ENCODE peak calls at places on chromosomes 4 and X, in six cellular contexts. One of them, this sample, is unnamed.

GRCh38 chr4:1570291-1571164 is 113.6 kb downstream of the FAM53A start:
- DNase-seq in GM04504: no peak
- DNase-seq in H9: no peak
- DNase-seq in activated CD8-positive, alpha-beta memory T cell treated with anti-CD3 and anti-CD28 coated beads, Interleukin-2, amount 50 U/mL, for 4 hours: no peak
- DNase-seq in ureter: no peak
- DNase-seq in EH: no peak
- DNase-seq in this sample: no peak

GRCh38 chrX:125003746-125004446 is 315.8 kb upstream of the TEX13C start:
- DNase-seq in GM04504: no peak
- DNase-seq in H9: no peak
- DNase-seq in activated CD8-positive, alpha-beta memory T cell treated with anti-CD3 and anti-CD28 coated beads, Interleukin-2, amount 50 U/mL, for 4 hours: no peak
- DNase-seq in ureter: no peak
- DNase-seq in EH: no peak
- DNase-seq in this sample: no peak

GRCh38 chr4:185134176-185134869 is 8.7 kb upstream of the SLC25A4 start:
- DNase-seq in GM04504: no peak
- DNase-seq in H9: no peak
- DNase-seq in activated CD8-positive, alpha-beta memory T cell treated with anti-CD3 and anti-CD28 coated beads, Interleukin-2, amount 50 U/mL, for 4 hours: no peak
- DNase-seq in ureter: peak
- DNase-seq in EH: peak
- DNase-seq in this sample: no peak

GRCh38 chrX:47174846-47175587 is 18.6 kb upstream of the UBA1 start:
- DNase-seq in GM04504: no peak
- DNase-seq in H9: no peak
- DNase-seq in activated CD8-positive, alpha-beta memory T cell treated with anti-CD3 and anti-CD28 coated beads, Interleukin-2, amount 50 U/mL, for 4 hours: no peak
- DNase-seq in ureter: peak
- DNase-seq in EH: no peak
- DNase-seq in this sample: no peak

GRCh38 chr4:73453701-73454005 is 17.6 kb downstream of the AFP start:
- DNase-seq in GM04504: no peak
- DNase-seq in H9: no peak
- DNase-seq in activated CD8-positive, alpha-beta memory T cell treated with anti-CD3 and anti-CD28 coated beads, Interleukin-2, amount 50 U/mL, for 4 hours: no peak
- DNase-seq in ureter: no peak
- DNase-seq in EH: no peak
- DNase-seq in this sample: no peak

GRCh38 chr4:181952478-181952877 is 290.7 kb upstream of the TENM3 start:
- DNase-seq in GM04504: peak
- DNase-seq in H9: no peak
- DNase-seq in activated CD8-positive, alpha-beta memory T cell treated with anti-CD3 and anti-CD28 coated beads, Interleukin-2, amount 50 U/mL, for 4 hours: no peak
- DNase-seq in ureter: no peak
- DNase-seq in EH: peak
- DNase-seq in this sample: no peak

GRCh38 chr4:158850800-158851644 is 82.2 kb downstream of the FNIP2 start:
- DNase-seq in GM04504: no peak
- DNase-seq in H9: no peak
- DNase-seq in activated CD8-positive, alpha-beta memory T cell treated with anti-CD3 and anti-CD28 coated beads, Interleukin-2, amount 50 U/mL, for 4 hours: no peak
- DNase-seq in ureter: no peak
- DNase-seq in EH: peak
- DNase-seq in this sample: peak

GRCh38 chr4:113708250-113708649 is 53.3 kb downstream of the CAMK2D start:
- DNase-seq in GM04504: peak
- DNase-seq in H9: no peak
- DNase-seq in activated CD8-positive, alpha-beta memory T cell treated with anti-CD3 and anti-CD28 coated beads, Interleukin-2, amount 50 U/mL, for 4 hours: no peak
- DNase-seq in ureter: no peak
- DNase-seq in EH: peak
- DNase-seq in this sample: no peak

GRCh38 chr4:1269209-1269608 is 20.3 kb upstream of the CTBP1 start:
- DNase-seq in GM04504: no peak
- DNase-seq in H9: no peak
- DNase-seq in activated CD8-positive, alpha-beta memory T cell treated with anti-CD3 and anti-CD28 coated beads, Interleukin-2, amount 50 U/mL, for 4 hours: no peak
- DNase-seq in ureter: no peak
- DNase-seq in EH: no peak
- DNase-seq in this sample: no peak

GRCh38 chr4:185831125-185831815 is 19.3 kb upstream of the SORBS2 start:
- DNase-seq in GM04504: no peak
- DNase-seq in H9: no peak
- DNase-seq in activated CD8-positive, alpha-beta memory T cell treated with anti-CD3 and anti-CD28 coated beads, Interleukin-2, amount 50 U/mL, for 4 hours: no peak
- DNase-seq in ureter: no peak
- DNase-seq in EH: no peak
- DNase-seq in this sample: no peak

GRCh38 chr4:127240721-127241120 is 392.0 kb upstream of the INTU start:
- DNase-seq in GM04504: peak
- DNase-seq in H9: no peak
- DNase-seq in activated CD8-positive, alpha-beta memory T cell treated with anti-CD3 and anti-CD28 coated beads, Interleukin-2, amount 50 U/mL, for 4 hours: no peak
- DNase-seq in ureter: no peak
- DNase-seq in EH: no peak
- DNase-seq in this sample: no peak

GRCh38 chrX:13937370-13938052 is 92.2 kb downstream of the GEMIN8 start:
- DNase-seq in GM04504: peak
- DNase-seq in H9: no peak
- DNase-seq in activated CD8-positive, alpha-beta memory T cell treated with anti-CD3 and anti-CD28 coated beads, Interleukin-2, amount 50 U/mL, for 4 hours: no peak
- DNase-seq in ureter: no peak
- DNase-seq in EH: peak
- DNase-seq in this sample: no peak

GRCh38 chrX:154751669-154752271 is 893 bp upstream of the GAB3 start:
- DNase-seq in GM04504: no peak
- DNase-seq in H9: no peak
- DNase-seq in activated CD8-positive, alpha-beta memory T cell treated with anti-CD3 and anti-CD28 coated beads, Interleukin-2, amount 50 U/mL, for 4 hours: no peak
- DNase-seq in ureter: no peak
- DNase-seq in EH: no peak
- DNase-seq in this sample: no peak

GRCh38 chr4:184472540-184473264 is 1.6 kb downstream of the IRF2 start:
- DNase-seq in GM04504: peak
- DNase-seq in H9: peak
- DNase-seq in activated CD8-positive, alpha-beta memory T cell treated with anti-CD3 and anti-CD28 coated beads, Interleukin-2, amount 50 U/mL, for 4 hours: peak
- DNase-seq in ureter: peak
- DNase-seq in EH: peak
- DNase-seq in this sample: no peak

GRCh38 chr4:146342600-146343192 is 128.4 kb downstream of the REELD1 start:
- DNase-seq in GM04504: no peak
- DNase-seq in H9: no peak
- DNase-seq in activated CD8-positive, alpha-beta memory T cell treated with anti-CD3 and anti-CD28 coated beads, Interleukin-2, amount 50 U/mL, for 4 hours: peak
- DNase-seq in ureter: no peak
- DNase-seq in EH: peak
- DNase-seq in this sample: no peak

GRCh38 chrX:53155512-53156206 is 61.7 kb downstream of the KANTR start:
- DNase-seq in GM04504: no peak
- DNase-seq in H9: no peak
- DNase-seq in activated CD8-positive, alpha-beta memory T cell treated with anti-CD3 and anti-CD28 coated beads, Interleukin-2, amount 50 U/mL, for 4 hours: no peak
- DNase-seq in ureter: no peak
- DNase-seq in EH: no peak
- DNase-seq in this sample: no peak

GRCh38 chrX:10011991-10012390 is 44.8 kb downstream of the CLDN34 start:
- DNase-seq in GM04504: no peak
- DNase-seq in H9: peak
- DNase-seq in activated CD8-positive, alpha-beta memory T cell treated with anti-CD3 and anti-CD28 coated beads, Interleukin-2, amount 50 U/mL, for 4 hours: no peak
- DNase-seq in ureter: no peak
- DNase-seq in EH: no peak
- DNase-seq in this sample: no peak

GRCh38 chrX:13569479-13570244 is at the start of gene EGFL6:
- DNase-seq in GM04504: no peak
- DNase-seq in H9: peak
- DNase-seq in activated CD8-positive, alpha-beta memory T cell treated with anti-CD3 and anti-CD28 coated beads, Interleukin-2, amount 50 U/mL, for 4 hours: no peak
- DNase-seq in ureter: no peak
- DNase-seq in EH: no peak
- DNase-seq in this sample: no peak

GRCh38 chr4:174324725-174325124 is 41.0 kb downstream of the CEP44 start:
- DNase-seq in GM04504: no peak
- DNase-seq in H9: no peak
- DNase-seq in activated CD8-positive, alpha-beta memory T cell treated with anti-CD3 and anti-CD28 coated beads, Interleukin-2, amount 50 U/mL, for 4 hours: no peak
- DNase-seq in ureter: no peak
- DNase-seq in EH: peak
- DNase-seq in this sample: no peak

GRCh38 chr4:26261400-26261799 is 59.4 kb upstream of the RBPJ start:
- DNase-seq in GM04504: no peak
- DNase-seq in H9: no peak
- DNase-seq in activated CD8-positive, alpha-beta memory T cell treated with anti-CD3 and anti-CD28 coated beads, Interleukin-2, amount 50 U/mL, for 4 hours: no peak
- DNase-seq in ureter: no peak
- DNase-seq in EH: no peak
- DNase-seq in this sample: no peak

GRCh38 chrX:10620121-10620699 is at the start of gene MID1:
- DNase-seq in GM04504: peak
- DNase-seq in H9: peak
- DNase-seq in activated CD8-positive, alpha-beta memory T cell treated with anti-CD3 and anti-CD28 coated beads, Interleukin-2, amount 50 U/mL, for 4 hours: no peak
- DNase-seq in ureter: peak
- DNase-seq in EH: peak
- DNase-seq in this sample: peak

GRCh38 chr4:147590249-147590920 is 26.8 kb upstream of the TMEM184C start:
- DNase-seq in GM04504: no peak
- DNase-seq in H9: peak
- DNase-seq in activated CD8-positive, alpha-beta memory T cell treated with anti-CD3 and anti-CD28 coated beads, Interleukin-2, amount 50 U/mL, for 4 hours: peak
- DNase-seq in ureter: peak
- DNase-seq in EH: peak
- DNase-seq in this sample: peak

GRCh38 chrX:110944323-110944761 is 148.7 kb upstream of the CHRDL1 start:
- DNase-seq in GM04504: no peak
- DNase-seq in H9: peak
- DNase-seq in activated CD8-positive, alpha-beta memory T cell treated with anti-CD3 and anti-CD28 coated beads, Interleukin-2, amount 50 U/mL, for 4 hours: no peak
- DNase-seq in ureter: no peak
- DNase-seq in EH: no peak
- DNase-seq in this sample: no peak

GRCh38 chr4:44157611-44158277 is 290.9 kb downstream of the KCTD8 start:
- DNase-seq in GM04504: no peak
- DNase-seq in H9: no peak
- DNase-seq in activated CD8-positive, alpha-beta memory T cell treated with anti-CD3 and anti-CD28 coated beads, Interleukin-2, amount 50 U/mL, for 4 hours: no peak
- DNase-seq in ureter: no peak
- DNase-seq in EH: no peak
- DNase-seq in this sample: no peak

GRCh38 chrX:46918434-46918833 is 6.2 kb downstream of the JADE3 start:
- DNase-seq in GM04504: no peak
- DNase-seq in H9: no peak
- DNase-seq in activated CD8-positive, alpha-beta memory T cell treated with anti-CD3 and anti-CD28 coated beads, Interleukin-2, amount 50 U/mL, for 4 hours: no peak
- DNase-seq in ureter: no peak
- DNase-seq in EH: no peak
- DNase-seq in this sample: no peak

GRCh38 chr4:3255611-3256186 is 6.7 kb downstream of the MSANTD1 start:
- DNase-seq in GM04504: no peak
- DNase-seq in H9: peak
- DNase-seq in activated CD8-positive, alpha-beta memory T cell treated with anti-CD3 and anti-CD28 coated beads, Interleukin-2, amount 50 U/mL, for 4 hours: peak
- DNase-seq in ureter: no peak
- DNase-seq in EH: no peak
- DNase-seq in this sample: no peak

GRCh38 chr4:43047044-43047443 is 154.5 kb downstream of the GRXCR1 start:
- DNase-seq in GM04504: no peak
- DNase-seq in H9: no peak
- DNase-seq in activated CD8-positive, alpha-beta memory T cell treated with anti-CD3 and anti-CD28 coated beads, Interleukin-2, amount 50 U/mL, for 4 hours: no peak
- DNase-seq in ureter: no peak
- DNase-seq in EH: no peak
- DNase-seq in this sample: no peak

GRCh38 chrX:38649227-38649626 is 87.9 kb downstream of the TSPAN7 start:
- DNase-seq in GM04504: no peak
- DNase-seq in H9: no peak
- DNase-seq in activated CD8-positive, alpha-beta memory T cell treated with anti-CD3 and anti-CD28 coated beads, Interleukin-2, amount 50 U/mL, for 4 hours: no peak
- DNase-seq in ureter: no peak
- DNase-seq in EH: no peak
- DNase-seq in this sample: no peak

GRCh38 chrX:47202877-47203276 is 9.2 kb downstream of the UBA1 start:
- DNase-seq in GM04504: no peak
- DNase-seq in H9: no peak
- DNase-seq in activated CD8-positive, alpha-beta memory T cell treated with anti-CD3 and anti-CD28 coated beads, Interleukin-2, amount 50 U/mL, for 4 hours: no peak
- DNase-seq in ureter: no peak
- DNase-seq in EH: no peak
- DNase-seq in this sample: no peak

GRCh38 chr4:114180481-114180880 is 201.0 kb upstream of the ARSJ start:
- DNase-seq in GM04504: peak
- DNase-seq in H9: peak
- DNase-seq in activated CD8-positive, alpha-beta memory T cell treated with anti-CD3 and anti-CD28 coated beads, Interleukin-2, amount 50 U/mL, for 4 hours: peak
- DNase-seq in ureter: peak
- DNase-seq in EH: peak
- DNase-seq in this sample: no peak

GRCh38 chrX:9339603-9340569 is 125.0 kb upstream of the TBL1X start:
- DNase-seq in GM04504: no peak
- DNase-seq in H9: no peak
- DNase-seq in activated CD8-positive, alpha-beta memory T cell treated with anti-CD3 and anti-CD28 coated beads, Interleukin-2, amount 50 U/mL, for 4 hours: peak
- DNase-seq in ureter: peak
- DNase-seq in EH: peak
- DNase-seq in this sample: no peak

GRCh38 chrX:38807873-38808272 is 6.6 kb downstream of the MID1IP1 start:
- DNase-seq in GM04504: no peak
- DNase-seq in H9: no peak
- DNase-seq in activated CD8-positive, alpha-beta memory T cell treated with anti-CD3 and anti-CD28 coated beads, Interleukin-2, amount 50 U/mL, for 4 hours: no peak
- DNase-seq in ureter: no peak
- DNase-seq in EH: peak
- DNase-seq in this sample: no peak

GRCh38 chr4:133588306-133588705 is 439.2 kb downstream of the PCDH10 start:
- DNase-seq in GM04504: no peak
- DNase-seq in H9: no peak
- DNase-seq in activated CD8-positive, alpha-beta memory T cell treated with anti-CD3 and anti-CD28 coated beads, Interleukin-2, amount 50 U/mL, for 4 hours: no peak
- DNase-seq in ureter: no peak
- DNase-seq in EH: peak
- DNase-seq in this sample: no peak

GRCh38 chrX:69597399-69597798 is 18.5 kb upstream of the EDA start:
- DNase-seq in GM04504: no peak
- DNase-seq in H9: no peak
- DNase-seq in activated CD8-positive, alpha-beta memory T cell treated with anti-CD3 and anti-CD28 coated beads, Interleukin-2, amount 50 U/mL, for 4 hours: no peak
- DNase-seq in ureter: no peak
- DNase-seq in EH: no peak
- DNase-seq in this sample: no peak

This sample was measured in NCI-H1417 treated with DMSO at 0.1 percent for 48 hours.